ENCODE peak calls at places on chromosomes 7 and 10, in five cellular contexts. V, C, A, I and K are unnamed samples.

GRCh38 chr7:82017334-82017943 is 247.6 kb upstream of the HGF start:
- DNase-seq in A (no peak), V (peak; percentile 28), C (no peak), I (no peak), K (no peak)

GRCh38 chr10:75208177-75208576 is 2.4 kb upstream of the VDAC2 start:
- DNase-seq in I (peak; percentile 26), V (no peak), C (no peak), A (no peak), K (no peak)

GRCh38 chr7:159027803-159028455 is 116.7 kb downstream of the VIPR2 start:
- DNase-seq in I (no peak), V (peak; percentile 51), C (no peak), A (peak; percentile 64), K (peak; percentile 60)

GRCh38 chr7:44187636-44188416 is 1.4 kb downstream of the GCK start:
- DNase-seq in I (no peak), C (no peak), A (no peak), V (no peak), K (peak; percentile 20)

GRCh38 chr10:73858750-73859439 is 15.5 kb downstream of the CAMK2G start:
- DNase-seq in C (no peak), A (no peak), I (no peak), V (no peak), K (no peak)

GRCh38 chr7:42494722-42495121 is 257.7 kb upstream of the GLI3 start:
- DNase-seq in V (no peak), I (no peak), A (no peak), C (no peak), K (peak; percentile 16)

GRCh38 chr7:17618652-17618974 is 320.2 kb downstream of the AHR start:
- DNase-seq in A (no peak), V (no peak), I (no peak), C (no peak), K (no peak)

GRCh38 chr10:33237736-33238624 is 96.5 kb downstream of the NRP1 start:
- DNase-seq in I (peak; percentile 30), V (no peak), C (no peak), A (no peak), K (no peak)

GRCh38 chr7:93601363-93601762 is 26.8 kb upstream of the CALCR start:
- DNase-seq in C (no peak), V (peak; percentile 25), A (no peak), I (no peak), K (no peak)

GRCh38 chr7:105905209-105905910 is 29.0 kb upstream of the ATXN7L1 start:
- DNase-seq in I (no peak), V (no peak), C (no peak), A (no peak), K (no peak)

GRCh38 chr7:55093674-55094073 is 74.9 kb downstream of the EGFR start:
- DNase-seq in C (no peak), V (no peak), A (no peak), I (no peak), K (no peak)

GRCh38 chr10:114520453-114520852 is 116.2 kb upstream of the AFAP1L2 start:
- DNase-seq in C (no peak), I (no peak), V (peak; percentile 40), A (no peak), K (peak; percentile 50)

GRCh38 chr10:118840071-118840775 is 85.5 kb upstream of the CACUL1 start:
- DNase-seq in A (no peak), I (no peak), C (no peak), V (no peak), K (no peak)

GRCh38 chr7:55517936-55518689 is 54.2 kb downstream of the VOPP1 start:
- DNase-seq in I (no peak), C (no peak), A (no peak), V (no peak), K (no peak)

GRCh38 chr7:42876182-42877068 is 35.4 kb downstream of the C7orf25 start:
- DNase-seq in C (peak; percentile 49), I (peak; percentile 74), V (peak; percentile 30), A (peak; percentile 63), K (peak; percentile 67)

GRCh38 chr10:130443236-130443635 is 307.0 kb downstream of the GLRX3 start:
- DNase-seq in C (no peak), A (no peak), I (no peak), V (no peak), K (no peak)

GRCh38 chr7:96276019-96276418 is 45.9 kb downstream of the SLC25A13 start:
- DNase-seq in I (no peak), A (no peak), C (no peak), V (no peak), K (no peak)

GRCh38 chr10:97371696-97372095 is 29.4 kb downstream of the RRP12 start:
- DNase-seq in V (no peak), A (no peak), C (no peak), I (no peak), K (no peak)

GRCh38 chr10:104931723-104932122 is 290.6 kb downstream of the SORCS3 start:
- DNase-seq in C (no peak), A (no peak), V (no peak), I (no peak), K (no peak)

GRCh38 chr10:102297132-102297531 is 51.8 kb downstream of the GBF1 start:
- DNase-seq in V (no peak), C (no peak), I (no peak), A (no peak), K (no peak)

GRCh38 chr10:75294031-75294437 is 58.3 kb upstream of the COMTD1 start:
- DNase-seq in A (no peak), I (no peak), C (no peak), V (no peak), K (no peak)

GRCh38 chr7:134513169-134513752 is 14.1 kb upstream of the AKR1B10 start:
- DNase-seq in A (peak; percentile 56), C (peak; percentile 35), V (peak; percentile 39), I (peak; percentile 49), K (peak; percentile 33)

GRCh38 chr7:94949532-94949931 is 42.1 kb downstream of the PPP1R9A start:
- DNase-seq in A (no peak), I (no peak), C (no peak), V (no peak), K (no peak)

GRCh38 chr7:117715784-117716445 is 157.3 kb downstream of the CTTNBP2 start:
- DNase-seq in C (peak; percentile 16), V (peak; percentile 66), A (no peak), I (peak; percentile 10), K (peak; percentile 36)

GRCh38 chr10:507908-508444 is 181.5 kb downstream of the DIP2C start:
- DNase-seq in C (no peak), A (no peak), V (no peak), I (no peak), K (no peak)